ENCODE peak calls at places on chromosomes 7 and 10, in six cellular contexts. One of them, this sample, is unnamed.

GRCh38 chr7:47672966-47673365 is 91.1 kb upstream of the TNS3 start:
- DNase-seq in germinal center: no peak
- DNase-seq in DMS153: no peak
- DNase-seq in esophagus squamous epithelium: no peak
- DNase-seq in T-helper 9 cell: no peak
- DNase-seq in epithelial cell of esophagus: peak; percentile 22
- DNase-seq in this sample: no peak

GRCh38 chr10:87593702-87594101 is 66.0 kb upstream of the PAPSS2 start:
- DNase-seq in germinal center: no peak
- DNase-seq in DMS153: no peak
- DNase-seq in esophagus squamous epithelium: no peak
- DNase-seq in T-helper 9 cell: no peak
- DNase-seq in epithelial cell of esophagus: no peak
- DNase-seq in this sample: no peak

GRCh38 chr7:49911906-49912305 is 138.5 kb downstream of the VWC2 start:
- DNase-seq in germinal center: no peak
- DNase-seq in DMS153: no peak
- DNase-seq in esophagus squamous epithelium: no peak
- DNase-seq in T-helper 9 cell: no peak
- DNase-seq in epithelial cell of esophagus: no peak
- DNase-seq in this sample: no peak

GRCh38 chr10:28559661-28560060 is 26.7 kb downstream of the WAC start:
- DNase-seq in germinal center: no peak
- DNase-seq in DMS153: no peak
- DNase-seq in esophagus squamous epithelium: no peak
- DNase-seq in T-helper 9 cell: no peak
- DNase-seq in epithelial cell of esophagus: peak; percentile 85
- DNase-seq in this sample: no peak

GRCh38 chr10:132850896-132851295 is 64.9 kb upstream of the NKX6-2 start:
- DNase-seq in germinal center: no peak
- DNase-seq in DMS153: no peak
- DNase-seq in esophagus squamous epithelium: no peak
- DNase-seq in T-helper 9 cell: no peak
- DNase-seq in epithelial cell of esophagus: no peak
- DNase-seq in this sample: no peak

GRCh38 chr7:42704710-42705109 is 207.2 kb downstream of the C7orf25 start:
- DNase-seq in germinal center: no peak
- DNase-seq in DMS153: no peak
- DNase-seq in esophagus squamous epithelium: no peak
- DNase-seq in T-helper 9 cell: no peak
- DNase-seq in epithelial cell of esophagus: no peak
- DNase-seq in this sample: no peak

GRCh38 chr7:43658718-43659548 is 70.4 kb downstream of the COA1 start:
- DNase-seq in germinal center: no peak
- DNase-seq in DMS153: no peak
- DNase-seq in esophagus squamous epithelium: no peak
- DNase-seq in T-helper 9 cell: no peak
- DNase-seq in epithelial cell of esophagus: peak; percentile 65
- DNase-seq in this sample: no peak

GRCh38 chr10:4281207-4281825 is 496.3 kb upstream of the KLF6 start:
- DNase-seq in germinal center: no peak
- DNase-seq in DMS153: no peak
- DNase-seq in esophagus squamous epithelium: no peak
- DNase-seq in T-helper 9 cell: no peak
- DNase-seq in epithelial cell of esophagus: peak; percentile 7
- DNase-seq in this sample: no peak

GRCh38 chr10:36324831-36325230 is 682.7 kb upstream of the FZD8 start:
- DNase-seq in germinal center: no peak
- DNase-seq in DMS153: no peak
- DNase-seq in esophagus squamous epithelium: no peak
- DNase-seq in T-helper 9 cell: no peak
- DNase-seq in epithelial cell of esophagus: peak; percentile 39
- DNase-seq in this sample: no peak

GRCh38 chr10:26486304-26486703 is 48.2 kb downstream of the APBB1IP start:
- DNase-seq in germinal center: no peak
- DNase-seq in DMS153: no peak
- DNase-seq in esophagus squamous epithelium: no peak
- DNase-seq in T-helper 9 cell: no peak
- DNase-seq in epithelial cell of esophagus: peak; percentile 34
- DNase-seq in this sample: no peak